ENCODE peak calls at places on chromosome 2, in five cellular contexts. S is K562, A is H1, T is HepG2, Z is GM12878. G is an unnamed sample.

GRCh38 chr2:187055463-187055862 is 206.5 kb upstream of the ZSWIM2 start:
- DNase-seq in S (peak), A (no peak), T (peak), Z (no peak), G (no peak)

GRCh38 chr2:119294671-119295070 is 71.0 kb downstream of the STEAP3 start:
- DNase-seq in S (no peak), A (no peak), T (no peak), Z (no peak), G (no peak)

GRCh38 chr2:158539176-158539895 is 82.6 kb downstream of the PKP4 start:
- DNase-seq in S (no peak), A (no peak), T (peak), Z (no peak), G (peak)

GRCh38 chr2:96890726-96891385 is 21.0 kb upstream of the SEMA4C start:
- DNase-seq in S (no peak), A (no peak), T (no peak), Z (no peak), G (no peak)

GRCh38 chr2:101610750-101611315 is 86.7 kb upstream of the MAP4K4 start:
- DNase-seq in S (no peak), A (no peak), T (no peak), Z (no peak), G (no peak)

GRCh38 chr2:50851891-50852290 is 180.0 kb downstream of the NRXN1 start:
- DNase-seq in S (no peak), A (no peak), T (no peak), Z (no peak), G (no peak)

GRCh38 chr2:149075868-149076267 is 37.4 kb downstream of the LYPD6B start:
- DNase-seq in S (no peak), A (no peak), T (no peak), Z (no peak), G (no peak)

GRCh38 chr2:120590841-120591240 is 144.8 kb upstream of the GLI2 start:
- DNase-seq in S (no peak), A (no peak), T (no peak), Z (no peak), G (no peak)

GRCh38 chr2:60862642-60863041 is 18.7 kb upstream of the REL start:
- DNase-seq in S (no peak), A (no peak), T (no peak), Z (no peak), G (no peak)

GRCh38 chr2:95344656-95345055 is 47.5 kb downstream of the KCNIP3 start:
- DNase-seq in S (no peak), A (no peak), T (no peak), Z (no peak), G (no peak)

GRCh38 chr2:169895294-169895985 is 68.2 kb downstream of the UBR3 start:
- DNase-seq in S (no peak), A (no peak), T (no peak), Z (no peak), G (no peak)

GRCh38 chr2:10335046-10335840 is 32.5 kb downstream of the HPCAL1 start:
- DNase-seq in S (no peak), A (no peak), T (no peak), Z (no peak), G (no peak)

GRCh38 chr2:23268467-23269263 is 116.3 kb upstream of the KLHL29 start:
- DNase-seq in S (no peak), A (no peak), T (no peak), Z (no peak), G (no peak)

GRCh38 chr2:118992740-118993391 is 50.9 kb downstream of the MARCO start:
- DNase-seq in S (no peak), A (no peak), T (no peak), Z (no peak), G (no peak)

GRCh38 chr2:112884869-112885502 is 26.0 kb upstream of the IL37 start:
- DNase-seq in S (peak), A (peak), T (peak), Z (peak), G (peak)

GRCh38 chr2:68749345-68749744 is 14.7 kb downstream of the ARHGAP25 start:
- DNase-seq in S (no peak), A (no peak), T (no peak), Z (no peak), G (no peak)

GRCh38 chr2:37589298-37589697 is 82.1 kb downstream of the CDC42EP3 start:
- DNase-seq in S (no peak), A (no peak), T (no peak), Z (no peak), G (no peak)

GRCh38 chr2:29305762-29306161 is 190.5 kb downstream of the CLIP4 start:
- DNase-seq in S (no peak), A (no peak), T (no peak), Z (no peak), G (no peak)

GRCh38 chr2:197073701-197074433 is 147.4 kb upstream of the PGAP1 start:
- DNase-seq in S (no peak), A (no peak), T (no peak), Z (no peak), G (no peak)

GRCh38 chr2:83899271-83899670 is 559.8 kb downstream of the SUCLG1 start:
- DNase-seq in S (no peak), A (no peak), T (no peak), Z (no peak), G (no peak)

GRCh38 chr2:118473241-118473640 is 374.2 kb downstream of the EN1 start:
- DNase-seq in S (no peak), A (no peak), T (no peak), Z (no peak), G (no peak)

GRCh38 chr2:241801611-241802420 is 7.2 kb upstream of the NEU4 start:
- DNase-seq in S (peak), A (no peak), T (no peak), Z (no peak), G (no peak)

GRCh38 chr2:241802421-241802749 is 6.6 kb upstream of the NEU4 start:
- DNase-seq in S (no peak), A (no peak), T (no peak), Z (no peak), G (no peak)

GRCh38 chr2:241804326-241805276 is 4.4 kb upstream of the NEU4 start:
- DNase-seq in S (peak), A (no peak), T (peak), Z (no peak), G (no peak)

GRCh38 chr2:241803387-241804325 is 5.3 kb upstream of the NEU4 start:
- DNase-seq in S (no peak), A (no peak), T (no peak), Z (no peak), G (no peak)

DNA sequence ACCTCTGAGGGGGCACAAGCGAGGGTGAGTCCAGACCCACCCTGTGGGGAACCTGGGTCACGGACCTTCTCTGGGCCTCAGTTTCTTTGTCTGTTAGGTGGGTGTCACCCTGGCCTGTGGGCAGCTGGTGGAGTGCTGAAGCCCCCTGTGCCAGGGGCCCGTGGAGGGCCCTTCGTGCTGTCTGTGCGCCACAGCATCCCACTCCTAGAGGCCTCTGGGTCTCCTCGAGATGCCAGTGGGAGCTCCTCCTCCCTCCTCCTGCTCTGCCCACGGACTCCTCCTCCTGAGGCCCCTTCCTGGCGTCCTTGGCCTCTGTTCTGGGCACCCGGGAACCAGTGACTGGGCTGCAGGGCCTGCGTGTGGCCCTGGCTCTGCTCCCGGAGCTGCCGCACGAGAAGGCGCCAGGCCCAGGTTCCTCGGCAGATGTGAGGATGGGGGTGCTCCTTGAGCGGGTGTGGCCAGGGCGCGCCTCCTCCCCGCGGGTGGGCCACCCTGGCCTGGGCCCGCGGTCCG is 6.1 kb upstream of the NEU4 start:
- DNase-seq in S (no peak), A (no peak), T (no peak), Z (no peak), G (no peak)
- H3K9ac ChIP-seq in S (no peak), A (no peak), T (no peak), Z (no peak), G (no peak)

GRCh38 chr2:219041252-219041651 is at the start of gene CFAP65:
- DNase-seq in S (peak), A (no peak), T (no peak), Z (no peak), G (peak)
- TF ChIP-seq CEBPB in S (no peak), A (no peak), T (no peak), Z (no peak), G (no peak)

GRCh38 chr2:3107567-3107966 is 270.1 kb downstream of the EIPR1 start:
- DNase-seq in S (no peak), A (no peak), T (no peak), Z (no peak), G (no peak)
- TF ChIP-seq SIN3A in S (no peak), A (no peak), T (no peak), Z (no peak), G (no peak)

DNA sequence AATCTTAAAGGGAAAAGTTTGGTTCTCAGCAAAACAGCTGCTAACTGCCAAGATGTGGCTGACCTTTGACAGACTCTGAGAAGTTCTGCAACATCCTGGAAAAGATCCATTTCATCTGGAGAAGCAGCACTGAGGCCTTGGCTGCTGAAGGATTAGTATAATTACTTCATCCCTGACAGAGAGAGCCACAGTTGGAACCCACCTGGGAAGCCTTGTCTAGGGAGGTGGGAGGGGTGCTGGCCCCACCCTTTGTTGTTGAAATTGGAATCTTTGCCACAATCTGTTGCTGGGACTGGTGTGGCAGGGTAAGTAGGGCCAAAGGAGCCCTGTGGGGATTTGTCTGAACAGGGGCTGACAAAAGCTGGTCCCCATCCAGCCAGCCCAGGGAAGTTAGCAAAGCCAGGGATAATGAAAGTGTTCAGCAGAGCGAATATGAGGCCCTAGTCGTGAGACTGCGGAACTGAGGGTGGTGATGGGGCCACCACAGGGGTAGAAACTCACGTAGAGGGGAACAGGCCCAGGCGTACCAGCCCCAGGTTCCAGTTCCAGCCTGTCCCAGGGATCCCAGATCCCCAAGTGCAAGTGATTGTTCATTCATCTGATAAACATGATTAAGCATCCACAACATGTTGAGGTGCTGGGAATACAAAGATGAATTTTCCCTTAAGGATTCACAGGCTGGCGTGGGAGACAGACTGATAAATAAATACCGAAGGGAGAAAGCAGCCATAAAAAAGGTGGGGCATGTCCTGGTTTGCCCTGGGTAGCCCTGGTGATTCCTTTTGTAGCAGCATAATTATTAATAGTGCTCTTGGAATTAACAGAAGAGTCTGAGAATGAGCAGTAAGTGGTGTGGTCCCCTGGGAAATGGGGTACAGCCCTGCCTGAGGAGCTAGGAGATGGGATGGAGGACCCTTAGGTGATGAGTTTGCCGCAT is 60.0 kb downstream of the MYO1B start:
- DNase-seq in S (no peak), A (no peak), T (no peak), Z (no peak), G (no peak)
- H3K9ac ChIP-seq in S (no peak), A (no peak), T (no peak), Z (no peak), G (no peak)

DNA sequence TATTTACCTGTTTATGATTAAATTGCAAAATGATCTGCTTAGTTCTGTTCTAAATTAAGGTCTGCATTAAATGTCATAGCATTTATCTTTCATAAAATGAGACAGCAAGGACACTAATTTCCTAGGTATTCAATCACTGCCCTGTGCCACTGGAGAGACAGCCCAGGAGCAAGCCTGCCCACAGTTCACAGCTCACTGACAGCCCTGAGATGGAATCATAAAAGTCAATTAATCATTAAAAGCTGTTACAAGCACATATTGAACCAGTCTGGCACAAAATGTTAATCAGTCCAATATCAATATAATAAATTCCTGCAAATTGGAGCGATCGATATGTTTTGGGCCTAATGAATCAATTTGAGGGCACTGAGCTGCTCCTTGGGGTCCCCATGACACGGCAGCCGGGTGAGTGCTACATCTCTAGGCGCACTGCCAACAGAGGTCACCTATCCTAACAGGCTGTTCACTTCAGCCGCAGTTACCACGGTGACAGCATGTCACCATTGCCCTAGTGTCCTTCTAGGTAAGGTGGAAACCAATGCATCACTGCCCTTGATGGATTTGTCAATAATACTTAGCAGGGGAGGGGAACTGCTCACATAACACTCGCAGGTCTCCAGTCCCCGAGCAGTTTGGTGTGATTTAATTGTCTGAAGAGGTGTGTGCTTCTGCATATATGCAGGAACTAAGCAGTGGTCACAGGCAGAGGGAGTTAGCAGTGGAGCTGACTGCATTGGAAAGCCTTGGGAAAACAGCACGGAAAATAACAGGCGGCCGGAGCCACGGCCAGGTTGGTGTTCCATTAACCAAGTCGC is 47.3 kb downstream of the POU3F3 start:
- DNase-seq in S (no peak), A (no peak), T (no peak), Z (no peak), G (no peak)
- TF ChIP-seq CEBPB in S (no peak), A (no peak), T (no peak), Z (no peak), G (no peak)